ENCODE peak calls at places on chromosomes 12 and 14, in nine cellular contexts. I, P, Q, Z, G, T, E, W and J are unnamed samples.

GRCh38 chr14:100711117-100711462 is 15.6 kb upstream of the DLK1 start:
- DNase-seq in I (no peak), P (no peak), Q (no peak), Z (no peak), G (no peak), T (no peak), E (no peak), W (no peak), J (peak; percentile 49)

GRCh38 chr12:25151476-25151875 is 43.5 kb downstream of the DNAI7 start:
- DNase-seq in I (no peak), P (peak; percentile 97), Q (no peak), Z (peak; percentile 87), G (no peak), T (peak; percentile 92), E (no peak), W (peak; percentile 96), J (peak; percentile 54)

GRCh38 chr14:104420990-104421389 is 158.6 kb upstream of the C14orf180 start:
- DNase-seq in I (no peak), P (no peak), Q (no peak), Z (no peak), G (no peak), T (no peak), E (no peak), W (no peak), J (no peak)

GRCh38 chr12:27185234-27186045 is 58.6 kb upstream of the STK38L start:
- DNase-seq in I (no peak), P (peak; percentile 73), Q (no peak), Z (no peak), G (no peak), T (peak; percentile 83), E (no peak), W (no peak), J (no peak)

GRCh38 chr12:38771871-38772270 is 133.5 kb downstream of the CPNE8 start:
- DNase-seq in I (peak; percentile 16), P (no peak), Q (no peak), Z (no peak), G (no peak), T (no peak), E (peak; percentile 3), W (peak; percentile 67), J (no peak)

GRCh38 chr12:63400318-63400717 is 249.3 kb upstream of the AVPR1A start:
- DNase-seq in I (no peak), P (no peak), Q (no peak), Z (no peak), G (no peak), T (no peak), E (no peak), W (no peak), J (no peak)

GRCh38 chr12:111605931-111606625 is 7.0 kb upstream of the ATXN2 start:
- DNase-seq in I (no peak), P (no peak), Q (no peak), Z (no peak), G (no peak), T (no peak), E (no peak), W (no peak), J (no peak)

GRCh38 chr12:97404549-97404948 is 58.1 kb upstream of the RMST start:
- DNase-seq in I (peak; percentile 9), P (no peak), Q (no peak), Z (peak; percentile 15), G (no peak), T (peak; percentile 6), E (no peak), W (peak; percentile 65), J (no peak)

GRCh38 chr14:67539116-67539515 is 6.0 kb downstream of the PLEKHH1 start:
- DNase-seq in I (no peak), P (no peak), Q (no peak), Z (no peak), G (no peak), T (no peak), E (no peak), W (no peak), J (no peak)

GRCh38 chr14:97977711-97978261 is 1180.6 kb downstream of the VRK1 start:
- DNase-seq in I (no peak), P (no peak), Q (peak; percentile 88), Z (no peak), G (peak; percentile 37), T (peak; percentile 45), E (peak; percentile 68), W (no peak), J (peak; percentile 87)

GRCh38 chr14:57962293-57962996 is 96.6 kb upstream of the SLC35F4 start:
- DNase-seq in I (no peak), P (no peak), Q (no peak), Z (no peak), G (no peak), T (no peak), E (no peak), W (peak; percentile 79), J (no peak)

GRCh38 chr14:95494456-95494855 is 22.0 kb downstream of the SYNE3 start:
- DNase-seq in I (no peak), P (no peak), Q (no peak), Z (no peak), G (no peak), T (no peak), E (no peak), W (no peak), J (no peak)

GRCh38 chr12:124517260-124518050 is 50.0 kb downstream of the NCOR2 start:
- DNase-seq in I (no peak), P (peak; percentile 71), Q (peak; percentile 85), Z (no peak), G (no peak), T (peak; percentile 60), E (no peak), W (peak; percentile 74), J (peak; percentile 89)

GRCh38 chr14:84584526-84584925 is 945.4 kb upstream of the FLRT2 start:
- DNase-seq in I (no peak), P (no peak), Q (no peak), Z (no peak), G (no peak), T (no peak), E (no peak), W (no peak), J (no peak)

GRCh38 chr12:1592444-1593231 is 1.7 kb downstream of the FBXL14 start:
- DNase-seq in I (peak; percentile 34), P (peak; percentile 55), Q (peak; percentile 45), Z (peak; percentile 64), G (no peak), T (peak; percentile 66), E (peak; percentile 56), W (peak; percentile 37), J (peak; percentile 56)

GRCh38 chr14:70416322-70416716 is 571 bp downstream of the SYNJ2BP start:
- DNase-seq in I (no peak), P (no peak), Q (no peak), Z (peak; percentile 51), G (no peak), T (peak; percentile 15), E (no peak), W (peak; percentile 21), J (no peak)

GRCh38 chr12:46372131-46372851 is at the start of gene SLC38A2:
- DNase-seq in I (peak; percentile 95), P (peak; percentile 96), Q (peak; percentile 100), Z (peak; percentile 87), G (peak; percentile 97), T (peak; percentile 94), E (peak; percentile 98), W (peak; percentile 97), J (peak; percentile 98)

GRCh38 chr12:75767957-75768356 is 256.5 kb upstream of the KRR1 start:
- DNase-seq in I (no peak), P (no peak), Q (no peak), Z (no peak), G (no peak), T (no peak), E (no peak), W (no peak), J (no peak)

GRCh38 chr12:120734210-120734609 is 8.6 kb downstream of the ACADS start:
- DNase-seq in I (no peak), P (no peak), Q (no peak), Z (no peak), G (no peak), T (no peak), E (no peak), W (no peak), J (no peak)